ENCODE peak calls at places on chromosomes 5 and 9, in nine cellular contexts. One of them, this sample, is unnamed.

GRCh38 chr5:147935032-147935431 is 28.7 kb upstream of the C5orf46 start:
- DNase-seq in cardiac muscle cell: peak
- DNase-seq in neural progenitor cell: peak
- DNase-seq in lower lobe of right lung: no peak
- DNase-seq in adrenal gland: no peak
- DNase-seq in IMR-90: peak
- DNase-seq in upper lobe of right lung: no peak
- DNase-seq in OCI-LY7: peak
- DNase-seq in A549: peak
- DNase-seq in this sample: peak

GRCh38 chr5:14201325-14202061 is 58.4 kb downstream of the TRIO start:
- DNase-seq in cardiac muscle cell: peak
- DNase-seq in neural progenitor cell: no peak
- DNase-seq in lower lobe of right lung: no peak
- DNase-seq in OCI-LY7: no peak
- DNase-seq in IMR-90: peak
- DNase-seq in upper lobe of right lung: no peak
- DNase-seq in adrenal gland: no peak
- DNase-seq in A549: no peak
- DNase-seq in this sample: no peak

GRCh38 chr5:71924325-71924724 is 182.9 kb upstream of the MAP1B start:
- DNase-seq in IMR-90: peak
- DNase-seq in cardiac muscle cell: peak
- DNase-seq in OCI-LY7: no peak
- DNase-seq in adrenal gland: no peak
- DNase-seq in upper lobe of right lung: no peak
- DNase-seq in lower lobe of right lung: no peak
- DNase-seq in neural progenitor cell: no peak
- DNase-seq in A549: no peak
- DNase-seq in this sample: peak

GRCh38 chr9:132616725-132617124 is 34.3 kb downstream of the BARHL1 start:
- DNase-seq in OCI-LY7: no peak
- DNase-seq in adrenal gland: no peak
- DNase-seq in IMR-90: no peak
- DNase-seq in lower lobe of right lung: no peak
- DNase-seq in cardiac muscle cell: no peak
- DNase-seq in upper lobe of right lung: no peak
- DNase-seq in neural progenitor cell: no peak
- DNase-seq in A549: no peak
- DNase-seq in this sample: no peak

GRCh38 chr5:60223342-60223741 is 329.8 kb upstream of the PDE4D start:
- DNase-seq in adrenal gland: no peak
- DNase-seq in upper lobe of right lung: no peak
- DNase-seq in A549: no peak
- DNase-seq in neural progenitor cell: no peak
- DNase-seq in lower lobe of right lung: no peak
- DNase-seq in IMR-90: no peak
- DNase-seq in cardiac muscle cell: no peak
- DNase-seq in OCI-LY7: no peak
- DNase-seq in this sample: peak

GRCh38 chr5:16585028-16585667 is 31.6 kb downstream of the RETREG1 start:
- DNase-seq in adrenal gland: no peak
- DNase-seq in IMR-90: no peak
- DNase-seq in upper lobe of right lung: no peak
- DNase-seq in A549: no peak
- DNase-seq in neural progenitor cell: no peak
- DNase-seq in lower lobe of right lung: no peak
- DNase-seq in cardiac muscle cell: no peak
- DNase-seq in OCI-LY7: peak
- DNase-seq in this sample: peak

GRCh38 chr9:13975628-13976250 is 338.2 kb downstream of the NFIB start:
- DNase-seq in A549: no peak
- DNase-seq in neural progenitor cell: no peak
- DNase-seq in adrenal gland: no peak
- DNase-seq in cardiac muscle cell: no peak
- DNase-seq in IMR-90: no peak
- DNase-seq in lower lobe of right lung: no peak
- DNase-seq in OCI-LY7: no peak
- DNase-seq in upper lobe of right lung: no peak
- DNase-seq in this sample: no peak

GRCh38 chr9:95508968-95509850 is 7.6 kb downstream of the PTCH1 start:
- DNase-seq in neural progenitor cell: peak
- DNase-seq in A549: peak
- DNase-seq in adrenal gland: peak
- DNase-seq in upper lobe of right lung: peak
- DNase-seq in cardiac muscle cell: peak
- DNase-seq in IMR-90: peak
- DNase-seq in lower lobe of right lung: peak
- DNase-seq in OCI-LY7: peak
- DNase-seq in this sample: peak

GRCh38 chr5:88680253-88681132 is 202.5 kb downstream of the MEF2C start:
- DNase-seq in OCI-LY7: peak
- DNase-seq in upper lobe of right lung: peak
- DNase-seq in adrenal gland: peak
- DNase-seq in neural progenitor cell: peak
- DNase-seq in lower lobe of right lung: peak
- DNase-seq in cardiac muscle cell: peak
- DNase-seq in A549: peak
- DNase-seq in IMR-90: peak
- DNase-seq in this sample: no peak

GRCh38 chr5:58670620-58671019 is 87.7 kb downstream of the RAB3C start:
- DNase-seq in OCI-LY7: no peak
- DNase-seq in IMR-90: no peak
- DNase-seq in upper lobe of right lung: no peak
- DNase-seq in A549: no peak
- DNase-seq in lower lobe of right lung: no peak
- DNase-seq in cardiac muscle cell: no peak
- DNase-seq in neural progenitor cell: no peak
- DNase-seq in adrenal gland: no peak
- DNase-seq in this sample: no peak

GRCh38 chr5:42377496-42377895 is 45.7 kb upstream of the GHR start:
- DNase-seq in lower lobe of right lung: no peak
- DNase-seq in A549: no peak
- DNase-seq in OCI-LY7: no peak
- DNase-seq in cardiac muscle cell: peak
- DNase-seq in adrenal gland: no peak
- DNase-seq in neural progenitor cell: no peak
- DNase-seq in upper lobe of right lung: no peak
- DNase-seq in IMR-90: no peak
- DNase-seq in this sample: peak

GRCh38 chr5:137753986-137754235 is 252 bp downstream of the HNRNPA0 start:
- DNase-seq in neural progenitor cell: no peak
- DNase-seq in IMR-90: no peak
- DNase-seq in adrenal gland: no peak
- DNase-seq in A549: no peak
- DNase-seq in cardiac muscle cell: no peak
- DNase-seq in upper lobe of right lung: no peak
- DNase-seq in lower lobe of right lung: no peak
- DNase-seq in OCI-LY7: no peak
- DNase-seq in this sample: no peak

GRCh38 chr5:16894236-16895057 is 41.6 kb downstream of the MYO10 start:
- DNase-seq in adrenal gland: no peak
- DNase-seq in IMR-90: peak
- DNase-seq in neural progenitor cell: peak
- DNase-seq in upper lobe of right lung: no peak
- DNase-seq in cardiac muscle cell: peak
- DNase-seq in OCI-LY7: no peak
- DNase-seq in A549: peak
- DNase-seq in lower lobe of right lung: no peak
- DNase-seq in this sample: peak

GRCh38 chr9:6305954-6306563 is 22.1 kb upstream of the TPD52L3 start:
- DNase-seq in OCI-LY7: peak
- DNase-seq in upper lobe of right lung: no peak
- DNase-seq in lower lobe of right lung: no peak
- DNase-seq in IMR-90: peak
- DNase-seq in adrenal gland: no peak
- DNase-seq in cardiac muscle cell: peak
- DNase-seq in neural progenitor cell: peak
- DNase-seq in A549: peak
- DNase-seq in this sample: peak
- TF ChIP-seq CTCF in OCI-LY7: peak
- TF ChIP-seq CTCF in upper lobe of right lung: peak
- TF ChIP-seq CTCF in lower lobe of right lung: peak
- TF ChIP-seq CTCF in IMR-90: peak
- TF ChIP-seq CTCF in adrenal gland: peak
- TF ChIP-seq CTCF in cardiac muscle cell: peak
- TF ChIP-seq CTCF in neural progenitor cell: peak
- TF ChIP-seq CTCF in A549: peak
- TF ChIP-seq CTCF in this sample: peak

DNA sequence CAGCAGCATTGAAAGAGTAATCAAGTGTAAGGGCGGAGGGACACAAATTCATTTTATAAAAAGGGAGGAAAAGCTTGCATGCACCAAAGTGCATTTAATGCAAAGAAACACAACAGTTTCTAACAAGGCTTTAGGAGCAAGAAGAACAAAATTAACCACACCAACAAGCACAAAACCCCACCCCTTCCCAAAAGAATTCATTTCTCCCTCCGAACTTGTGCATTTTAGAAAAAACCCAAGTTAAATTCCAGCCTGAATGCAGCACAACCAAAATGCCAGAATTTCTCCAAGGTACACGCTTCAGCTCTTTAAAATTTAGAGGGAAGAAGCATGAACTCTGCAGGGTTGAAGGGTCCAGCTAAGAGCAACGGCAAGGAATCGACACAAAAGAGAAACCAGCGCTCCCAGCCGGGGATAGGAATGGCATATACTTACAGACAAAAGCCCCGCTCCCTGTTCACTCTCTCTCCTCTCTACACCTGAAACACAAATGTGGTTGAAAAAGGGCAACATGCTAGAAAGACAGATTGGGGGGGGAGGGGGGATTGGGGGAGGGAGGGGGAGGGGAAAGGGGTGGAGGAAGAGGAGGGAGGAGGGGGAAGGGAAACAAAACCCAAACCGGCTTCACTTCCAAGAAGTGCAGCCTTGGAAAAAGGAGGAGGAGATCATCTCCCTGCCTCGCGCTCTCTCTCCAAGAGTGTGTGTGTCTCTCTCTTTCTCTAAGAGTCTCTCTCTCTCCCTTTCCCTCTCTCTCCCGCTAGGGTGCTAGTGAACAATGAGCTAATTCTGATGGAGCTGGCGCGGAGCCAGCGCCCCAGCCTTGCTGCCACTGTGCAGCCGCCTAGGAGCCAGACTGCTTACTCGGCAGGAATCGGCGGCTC is at the start of gene NREP:
- DNase-seq in OCI-LY7: peak
- DNase-seq in lower lobe of right lung: peak
- DNase-seq in cardiac muscle cell: peak
- DNase-seq in neural progenitor cell: peak
- DNase-seq in IMR-90: peak
- DNase-seq in adrenal gland: peak
- DNase-seq in upper lobe of right lung: peak
- DNase-seq in A549: peak
- DNase-seq in this sample: peak
- H3K4me3 ChIP-seq in OCI-LY7: peak
- H3K4me3 ChIP-seq in lower lobe of right lung: peak
- H3K4me3 ChIP-seq in cardiac muscle cell: peak
- H3K4me3 ChIP-seq in neural progenitor cell: peak
- H3K4me3 ChIP-seq in IMR-90: peak
- H3K4me3 ChIP-seq in adrenal gland: peak
- H3K4me3 ChIP-seq in upper lobe of right lung: peak
- H3K4me3 ChIP-seq in A549: peak
- H3K4me3 ChIP-seq in this sample: peak

GRCh38 chr9:78127271-78128225 is 95.9 kb upstream of the GNAQ start:
- DNase-seq in A549: no peak
- DNase-seq in IMR-90: no peak
- DNase-seq in OCI-LY7: no peak
- DNase-seq in upper lobe of right lung: no peak
- DNase-seq in cardiac muscle cell: no peak
- DNase-seq in adrenal gland: no peak
- DNase-seq in neural progenitor cell: no peak
- DNase-seq in lower lobe of right lung: no peak
- DNase-seq in this sample: no peak

GRCh38 chr9:78130853-78131252 is 99.2 kb upstream of the GNAQ start:
- DNase-seq in IMR-90: no peak
- DNase-seq in adrenal gland: no peak
- DNase-seq in A549: no peak
- DNase-seq in lower lobe of right lung: no peak
- DNase-seq in OCI-LY7: no peak
- DNase-seq in upper lobe of right lung: no peak
- DNase-seq in neural progenitor cell: no peak
- DNase-seq in cardiac muscle cell: no peak
- DNase-seq in this sample: no peak

GRCh38 chr9:78131969-78132687 is 100.5 kb upstream of the GNAQ start:
- DNase-seq in upper lobe of right lung: no peak
- DNase-seq in cardiac muscle cell: no peak
- DNase-seq in neural progenitor cell: no peak
- DNase-seq in adrenal gland: no peak
- DNase-seq in lower lobe of right lung: no peak
- DNase-seq in OCI-LY7: no peak
- DNase-seq in IMR-90: no peak
- DNase-seq in A549: no peak
- DNase-seq in this sample: peak

GRCh38 chr9:78132688-78133033 is 101.0 kb upstream of the GNAQ start:
- DNase-seq in OCI-LY7: peak
- DNase-seq in lower lobe of right lung: no peak
- DNase-seq in IMR-90: no peak
- DNase-seq in upper lobe of right lung: no peak
- DNase-seq in cardiac muscle cell: no peak
- DNase-seq in A549: no peak
- DNase-seq in adrenal gland: no peak
- DNase-seq in neural progenitor cell: no peak
- DNase-seq in this sample: no peak

DNA sequence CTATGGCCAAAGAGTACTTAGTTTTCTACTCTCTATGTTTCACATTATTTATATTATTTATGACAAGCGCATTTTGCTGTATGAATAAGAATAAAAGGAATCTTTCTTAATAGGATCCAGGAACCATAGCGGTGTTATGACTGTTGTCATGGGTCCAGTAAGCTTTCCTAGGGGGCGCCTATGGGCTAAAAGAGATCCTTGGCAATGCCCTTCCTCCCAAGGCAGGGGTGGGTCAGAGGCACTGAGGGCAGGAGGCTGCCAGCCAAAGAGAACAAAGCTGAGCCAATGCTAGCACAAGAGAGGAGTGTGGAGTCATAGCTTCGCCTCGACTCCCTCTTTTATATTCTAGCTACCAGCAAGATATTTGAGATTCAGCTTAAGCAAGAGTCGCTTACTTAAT is 98.4 kb upstream of the GNAQ start:
- DNase-seq in neural progenitor cell: peak
- DNase-seq in lower lobe of right lung: peak
- DNase-seq in cardiac muscle cell: peak
- DNase-seq in A549: peak
- DNase-seq in upper lobe of right lung: no peak
- DNase-seq in adrenal gland: no peak
- DNase-seq in OCI-LY7: peak
- DNase-seq in IMR-90: no peak
- DNase-seq in this sample: peak
- TF ChIP-seq CTCF in neural progenitor cell: peak
- TF ChIP-seq CTCF in lower lobe of right lung: no peak
- TF ChIP-seq CTCF in cardiac muscle cell: peak
- TF ChIP-seq CTCF in A549: peak
- TF ChIP-seq CTCF in upper lobe of right lung: no peak
- TF ChIP-seq CTCF in adrenal gland: no peak
- TF ChIP-seq CTCF in OCI-LY7: peak
- TF ChIP-seq CTCF in IMR-90: no peak
- TF ChIP-seq CTCF in this sample: peak

DNA sequence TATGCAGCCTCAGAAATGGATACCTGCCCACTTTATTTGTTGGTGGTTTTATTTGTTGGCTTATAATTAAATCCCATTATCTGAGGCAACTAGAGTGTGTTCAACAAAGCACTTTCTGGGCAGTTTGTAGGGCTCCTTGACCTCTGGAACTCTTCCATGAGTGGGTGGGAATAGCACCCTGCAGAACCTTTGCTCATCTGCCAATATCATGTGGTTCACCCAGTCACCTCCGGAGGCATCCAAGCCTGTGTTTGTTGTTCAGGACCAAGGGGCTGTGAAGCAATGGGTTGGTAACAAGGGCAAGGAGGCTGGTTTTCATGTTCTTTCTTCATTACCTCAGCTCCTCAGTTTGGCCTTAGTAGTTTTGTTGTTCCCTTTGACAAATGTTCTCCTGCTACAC is 314.0 kb downstream of the NDUFS4 start:
- DNase-seq in neural progenitor cell: no peak
- DNase-seq in adrenal gland: no peak
- DNase-seq in cardiac muscle cell: peak
- DNase-seq in lower lobe of right lung: no peak
- DNase-seq in OCI-LY7: peak
- DNase-seq in upper lobe of right lung: no peak
- DNase-seq in A549: peak
- DNase-seq in IMR-90: no peak
- DNase-seq in this sample: no peak
- H3K4me3 ChIP-seq in neural progenitor cell: no peak
- H3K4me3 ChIP-seq in adrenal gland: no peak
- H3K4me3 ChIP-seq in cardiac muscle cell: no peak
- H3K4me3 ChIP-seq in lower lobe of right lung: no peak
- H3K4me3 ChIP-seq in OCI-LY7: no peak
- H3K4me3 ChIP-seq in upper lobe of right lung: no peak
- H3K4me3 ChIP-seq in A549: no peak
- H3K4me3 ChIP-seq in IMR-90: no peak
- H3K4me3 ChIP-seq in this sample: no peak

This sample was measured in bronchial epithelial cell.